ENCODE peak calls at places on chromosomes 16 and 17, in six cellular contexts. N, A, Q, W, V and J are unnamed samples.

GRCh38 chr17:1640329-1641064 is 5.0 kb downstream of the SCARF1 start:
- DNase-seq in N (no peak), A (no peak), Q (no peak), W (no peak), V (no peak), J (no peak)

GRCh38 chr17:49210158-49211029 is at the start of the genes ABI3 and GNGT2:
- DNase-seq in N (no peak), A (no peak), Q (no peak), W (no peak), V (peak; percentile 79), J (peak; percentile 83)

GRCh38 chr17:41029633-41030245 is at the start of gene KRTAP1-4:
- DNase-seq in N (no peak), A (no peak), Q (no peak), W (no peak), V (no peak), J (no peak)

GRCh38 chr17:74296548-74296936 is 22.5 kb downstream of the DNAI2 start:
- DNase-seq in N (no peak), A (no peak), Q (peak; percentile 59), W (peak; percentile 68), V (peak; percentile 62), J (peak; percentile 73)

GRCh38 chr17:31274252-31274651 is 22.8 kb downstream of the OMG start:
- DNase-seq in N (peak; percentile 86), A (no peak), Q (peak; percentile 86), W (no peak), V (peak; percentile 64), J (no peak)

GRCh38 chr17:7894866-7895265 is 6.3 kb downstream of the CHD3 start:
- DNase-seq in N (no peak), A (no peak), Q (no peak), W (no peak), V (no peak), J (no peak)

GRCh38 chr16:52203096-52203495 is 343.8 kb downstream of the TOX3 start:
- DNase-seq in N (no peak), A (no peak), Q (no peak), W (no peak), V (no peak), J (no peak)

GRCh38 chr17:78822552-78822951 is 18.1 kb downstream of the USP36 start:
- DNase-seq in N (no peak), A (no peak), Q (peak; percentile 98), W (no peak), V (no peak), J (no peak)

GRCh38 chr16:51095114-51095872 is 55.8 kb downstream of the SALL1 start:
- DNase-seq in N (no peak), A (no peak), Q (no peak), W (no peak), V (no peak), J (no peak)

GRCh38 chr16:74998481-74999207 is at the start of gene ZNRF1:
- DNase-seq in N (peak; percentile 60), A (peak; percentile 74), Q (peak; percentile 76), W (peak; percentile 51), V (peak; percentile 82), J (peak; percentile 90)

GRCh38 chr17:79919862-79920720 is 80.9 kb upstream of the CBX4 start:
- DNase-seq in N (no peak), A (no peak), Q (no peak), W (no peak), V (no peak), J (no peak)

GRCh38 chr17:40167685-40168261 is 9.5 kb upstream of the RAPGEFL1 start:
- DNase-seq in N (no peak), A (no peak), Q (no peak), W (no peak), V (no peak), J (no peak)

GRCh38 chr16:22232277-22233049 is 26.4 kb downstream of the EEF2K start:
- DNase-seq in N (peak; percentile 81), A (no peak), Q (peak; percentile 63), W (no peak), V (no peak), J (peak; percentile 61)

GRCh38 chr17:42672038-42672437 is 4.8 kb downstream of the PLEKHH3 start:
- DNase-seq in N (peak; percentile 81), A (no peak), Q (no peak), W (no peak), V (no peak), J (no peak)

GRCh38 chr16:87066695-87067556 is 250.3 kb downstream of the C16orf95 start:
- DNase-seq in N (no peak), A (no peak), Q (no peak), W (no peak), V (no peak), J (no peak)

GRCh38 chr17:27265333-27265732 is 28.6 kb upstream of the WSB1 start:
- DNase-seq in N (no peak), A (no peak), Q (no peak), W (no peak), V (no peak), J (no peak)

GRCh38 chr16:10923650-10924214 is 18.5 kb downstream of the DEXI start:
- DNase-seq in N (no peak), A (no peak), Q (no peak), W (peak; percentile 33), V (no peak), J (no peak)

GRCh38 chr17:55416000-55416399 is 5.6 kb downstream of the MMD start:
- DNase-seq in N (no peak), A (no peak), Q (no peak), W (no peak), V (no peak), J (no peak)

GRCh38 chr16:47938272-47938671 is 217.5 kb downstream of the ABCC12 start:
- DNase-seq in N (no peak), A (no peak), Q (no peak), W (no peak), V (no peak), J (no peak)

GRCh38 chr16:84806256-84806889 is 13.4 kb upstream of the CRISPLD2 start:
- DNase-seq in N (no peak), A (no peak), Q (peak; percentile 96), W (no peak), V (peak; percentile 91), J (peak; percentile 45)

GRCh38 chr17:81392909-81393654 is 2.2 kb upstream of the BAHCC1 start:
- DNase-seq in N (peak; percentile 9), A (no peak), Q (no peak), W (no peak), V (no peak), J (no peak)

GRCh38 chr16:50139580-50139979 is 13.5 kb upstream of the TENT4B start:
- DNase-seq in N (no peak), A (no peak), Q (no peak), W (no peak), V (no peak), J (no peak)

GRCh38 chr16:84582958-84583516 is 34.8 kb downstream of the COTL1 start:
- DNase-seq in N (no peak), A (no peak), Q (peak; percentile 80), W (no peak), V (no peak), J (no peak)

GRCh38 chr17:51013322-51013721 is 107.3 kb downstream of the SPAG9 start:
- DNase-seq in N (no peak), A (no peak), Q (no peak), W (no peak), V (no peak), J (no peak)

GRCh38 chr16:28974007-28974436 is 556 bp upstream of the SPNS1 start:
- DNase-seq in N (peak; percentile 65), A (no peak), Q (peak; percentile 57), W (peak; percentile 32), V (peak; percentile 53), J (peak; percentile 63)

GRCh38 chr17:52140601-52141000 is 17.9 kb downstream of the CA10 start:
- DNase-seq in N (no peak), A (no peak), Q (no peak), W (no peak), V (no peak), J (no peak)

GRCh38 chr16:65908568-65908967 is 457.9 kb upstream of the CDH5 start:
- DNase-seq in N (peak; percentile 22), A (no peak), Q (no peak), W (no peak), V (no peak), J (no peak)

GRCh38 chr17:81738801-81739393 is 26.8 kb downstream of the SLC25A10 start:
- DNase-seq in N (no peak), A (no peak), Q (no peak), W (no peak), V (no peak), J (no peak)

GRCh38 chr16:67537636-67538591 is 9.3 kb downstream of the RIPOR1 start:
- DNase-seq in N (no peak), A (no peak), Q (no peak), W (no peak), V (no peak), J (peak; percentile 68)

GRCh38 chr16:14088155-14088753 is 17.1 kb downstream of the MRTFB start:
- DNase-seq in N (no peak), A (no peak), Q (peak; percentile 58), W (peak; percentile 4), V (no peak), J (no peak)

GRCh38 chr16:73420244-73421040 is 372.5 kb upstream of the ZFHX3 start:
- DNase-seq in N (peak; percentile 36), A (no peak), Q (no peak), W (no peak), V (no peak), J (no peak)

GRCh38 chr16:76386784-76387183 is 109.6 kb downstream of the CNTNAP4 start:
- DNase-seq in N (no peak), A (no peak), Q (peak; percentile 45), W (no peak), V (no peak), J (no peak)